ENCODE peak calls at places on chromosomes 1 and 21, in five cellular contexts. One of them, this sample, is unnamed.

GRCh38 chr1:107202007-107202406 is 61.2 kb downstream of the NTNG1 start:
- ATAC-seq in upper lobe of left lung: no peak
- ATAC-seq in GM12878: no peak
- ATAC-seq in HepG2: no peak
- ATAC-seq in K562: no peak
- ATAC-seq in this sample: no peak

GRCh38 chr21:41631564-41632461 is 123.9 kb upstream of the TMPRSS2 start:
- ATAC-seq in upper lobe of left lung: no peak
- ATAC-seq in GM12878: no peak
- ATAC-seq in HepG2: peak; percentile 61
- ATAC-seq in K562: no peak
- ATAC-seq in this sample: no peak

GRCh38 chr1:201401700-201402099 is 2.6 kb upstream of the LAD1 start:
- ATAC-seq in upper lobe of left lung: no peak
- ATAC-seq in GM12878: no peak
- ATAC-seq in HepG2: no peak
- ATAC-seq in K562: no peak
- ATAC-seq in this sample: no peak

GRCh38 chr1:39269349-39269748 is 64.9 kb downstream of the MACF1 start:
- ATAC-seq in upper lobe of left lung: no peak
- ATAC-seq in GM12878: peak; percentile 35
- ATAC-seq in HepG2: no peak
- ATAC-seq in K562: no peak
- ATAC-seq in this sample: no peak

GRCh38 chr1:111570781-111571181 is 48.8 kb upstream of the RAP1A start:
- ATAC-seq in upper lobe of left lung: peak; percentile 40
- ATAC-seq in GM12878: peak; percentile 96
- ATAC-seq in HepG2: peak; percentile 75
- ATAC-seq in K562: peak; percentile 92
- ATAC-seq in this sample: no peak

GRCh38 chr1:235317179-235317578 is 10.8 kb downstream of the ARID4B start:
- ATAC-seq in upper lobe of left lung: no peak
- ATAC-seq in GM12878: peak; percentile 70
- ATAC-seq in HepG2: no peak
- ATAC-seq in K562: peak; percentile 11
- ATAC-seq in this sample: no peak

GRCh38 chr1:3787745-3788605 is 8.3 kb downstream of the LRRC47 start:
- ATAC-seq in upper lobe of left lung: no peak
- ATAC-seq in GM12878: no peak
- ATAC-seq in HepG2: no peak
- ATAC-seq in K562: no peak
- ATAC-seq in this sample: no peak

GRCh38 chr1:153789478-153790148 is 14.4 kb downstream of the SLC27A3 start:
- ATAC-seq in upper lobe of left lung: no peak
- ATAC-seq in GM12878: no peak
- ATAC-seq in HepG2: peak; percentile 18
- ATAC-seq in K562: peak; percentile 27
- ATAC-seq in this sample: peak; percentile 0

GRCh38 chr21:44897326-44898010 is 23.2 kb downstream of the ITGB2 start:
- ATAC-seq in upper lobe of left lung: peak; percentile 64
- ATAC-seq in GM12878: peak; percentile 31
- ATAC-seq in HepG2: peak; percentile 23
- ATAC-seq in K562: peak; percentile 88
- ATAC-seq in this sample: peak; percentile 67

GRCh38 chr1:55329826-55330432 is 114.8 kb upstream of the USP24 start:
- ATAC-seq in upper lobe of left lung: no peak
- ATAC-seq in GM12878: no peak
- ATAC-seq in HepG2: no peak
- ATAC-seq in K562: no peak
- ATAC-seq in this sample: no peak

GRCh38 chr1:212218065-212218464 is 67.1 kb upstream of the PPP2R5A start:
- ATAC-seq in upper lobe of left lung: no peak
- ATAC-seq in GM12878: no peak
- ATAC-seq in HepG2: no peak
- ATAC-seq in K562: no peak
- ATAC-seq in this sample: no peak

GRCh38 chr1:42322577-42322976 is 12.5 kb downstream of the FOXJ3 start:
- ATAC-seq in upper lobe of left lung: no peak
- ATAC-seq in GM12878: no peak
- ATAC-seq in HepG2: no peak
- ATAC-seq in K562: no peak
- ATAC-seq in this sample: no peak

GRCh38 chr21:42732033-42732410 is 78.6 kb downstream of the PDE9A start:
- ATAC-seq in upper lobe of left lung: no peak
- ATAC-seq in GM12878: no peak
- ATAC-seq in HepG2: no peak
- ATAC-seq in K562: no peak
- ATAC-seq in this sample: no peak

GRCh38 chr1:230863449-230863848 is 4.9 kb downstream of the C1orf198 start:
- ATAC-seq in upper lobe of left lung: no peak
- ATAC-seq in GM12878: no peak
- ATAC-seq in HepG2: no peak
- ATAC-seq in K562: no peak
- ATAC-seq in this sample: no peak

GRCh38 chr1:153345187-153346066 is 3.2 kb downstream of the PGLYRP4 start:
- ATAC-seq in upper lobe of left lung: no peak
- ATAC-seq in GM12878: peak; percentile 54
- ATAC-seq in HepG2: no peak
- ATAC-seq in K562: no peak
- ATAC-seq in this sample: no peak

GRCh38 chr1:208935517-208936187 is 647.9 kb upstream of the CAMK1G start:
- ATAC-seq in upper lobe of left lung: no peak
- ATAC-seq in GM12878: no peak
- ATAC-seq in HepG2: no peak
- ATAC-seq in K562: no peak
- ATAC-seq in this sample: no peak

GRCh38 chr1:151158311-151158710 is 1.9 kb downstream of the TNFAIP8L2 start:
- ATAC-seq in upper lobe of left lung: no peak
- ATAC-seq in GM12878: no peak
- ATAC-seq in HepG2: no peak
- ATAC-seq in K562: no peak
- ATAC-seq in this sample: no peak

GRCh38 chr1:52002038-52002917 is 11.8 kb upstream of the RAB3B start:
- ATAC-seq in upper lobe of left lung: peak; percentile 92
- ATAC-seq in GM12878: peak; percentile 100
- ATAC-seq in HepG2: peak; percentile 90
- ATAC-seq in K562: peak; percentile 96
- ATAC-seq in this sample: peak; percentile 83

GRCh38 chr1:38209986-38210385 is 163.4 kb upstream of the POU3F1 start:
- ATAC-seq in upper lobe of left lung: no peak
- ATAC-seq in GM12878: no peak
- ATAC-seq in HepG2: no peak
- ATAC-seq in K562: no peak
- ATAC-seq in this sample: no peak
- TF ChIP-seq POLR2AphosphoS5 in upper lobe of left lung: no peak
- TF ChIP-seq POLR2AphosphoS5 in GM12878: no peak
- TF ChIP-seq POLR2AphosphoS5 in HepG2: no peak
- TF ChIP-seq POLR2AphosphoS5 in K562: no peak
- TF ChIP-seq POLR2AphosphoS5 in this sample: no peak

GRCh38 chr21:23155281-23155680 is 2157.1 kb downstream of the NCAM2 start:
- ATAC-seq in upper lobe of left lung: no peak
- ATAC-seq in GM12878: no peak
- ATAC-seq in HepG2: no peak
- ATAC-seq in K562: no peak
- ATAC-seq in this sample: no peak
- TF ChIP-seq EP300 in upper lobe of left lung: no peak
- TF ChIP-seq EP300 in GM12878: no peak
- TF ChIP-seq EP300 in HepG2: no peak
- TF ChIP-seq EP300 in K562: no peak
- TF ChIP-seq EP300 in this sample: no peak

DNA sequence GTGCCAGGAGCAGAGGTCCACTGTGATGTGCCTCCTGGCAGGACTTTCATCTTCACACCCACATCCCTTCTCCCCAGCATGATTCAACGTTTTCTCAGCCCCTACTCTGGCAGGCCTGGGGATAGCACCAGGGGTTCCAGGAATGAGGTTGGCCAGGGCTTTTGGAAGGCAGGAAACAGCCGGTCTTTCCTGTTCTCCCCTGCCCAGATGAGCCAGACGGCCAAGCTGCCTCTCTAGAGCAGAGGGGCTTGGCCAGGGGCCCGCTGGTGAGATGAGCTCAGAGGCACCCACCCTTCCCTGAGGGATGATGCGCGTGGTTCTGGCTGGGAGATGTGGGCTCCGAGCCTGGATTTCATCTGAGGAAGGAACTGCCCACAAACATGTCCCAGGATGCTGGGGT is 4.3 kb upstream of the MFAP2 start:
- ATAC-seq in upper lobe of left lung: peak; percentile 84
- ATAC-seq in GM12878: no peak
- ATAC-seq in HepG2: no peak
- ATAC-seq in K562: no peak
- ATAC-seq in this sample: peak; percentile 84
- TF ChIP-seq POLR2AphosphoS5 in upper lobe of left lung: no peak
- TF ChIP-seq POLR2AphosphoS5 in GM12878: no peak
- TF ChIP-seq POLR2AphosphoS5 in HepG2: no peak
- TF ChIP-seq POLR2AphosphoS5 in K562: no peak
- TF ChIP-seq POLR2AphosphoS5 in this sample: peak; percentile 53

GRCh38 chr1:12180315-12180714 is 13.5 kb downstream of the TNFRSF1B start:
- ATAC-seq in upper lobe of left lung: peak; percentile 54
- ATAC-seq in GM12878: no peak
- ATAC-seq in HepG2: peak; percentile 31
- ATAC-seq in K562: no peak
- ATAC-seq in this sample: peak; percentile 23
- TF ChIP-seq EP300 in upper lobe of left lung: no peak
- TF ChIP-seq EP300 in GM12878: no peak
- TF ChIP-seq EP300 in HepG2: no peak
- TF ChIP-seq EP300 in K562: no peak
- TF ChIP-seq EP300 in this sample: no peak